ENCODE peak calls at places on chromosomes 11 and 22, in five cellular contexts. F, Z, U, O and B are unnamed samples. For H3K4me1, the result is how much of the 10 kb centered on the place peaks cover.

GRCh38 chr22:32343929-32344328 is 13.7 kb upstream of the RFPL3 start:
- DNase-seq in F (no peak), Z (no peak), U (no peak), O (no peak), B (no peak)

GRCh38 chr11:45725121-45725520 is 59.7 kb upstream of the CHST1 start:
- DNase-seq in F (no peak), Z (no peak), U (no peak), O (no peak), B (no peak)

GRCh38 chr11:96015911-96016565 is 92.1 kb upstream of the MTMR2 start:
- DNase-seq in F (no peak), Z (peak), U (no peak), O (peak), B (no peak)

GRCh38 chr11:45901646-45902045 is 5.4 kb downstream of the FREY1 start:
- DNase-seq in F (peak), Z (no peak), U (no peak), O (no peak), B (no peak)

GRCh38 chr11:74154621-74155281 is 16.1 kb downstream of the C2CD3 start:
- DNase-seq in F (no peak), Z (no peak), U (no peak), O (no peak), B (no peak)

GRCh38 chr11:103035216-103035615 is 56.7 kb downstream of the DCUN1D5 start:
- DNase-seq in F (no peak), Z (no peak), U (no peak), O (no peak), B (no peak)

GRCh38 chr11:36389006-36389405 is 92.9 kb downstream of the PRR5L start:
- DNase-seq in F (no peak), Z (no peak), U (no peak), O (no peak), B (no peak)

GRCh38 chr22:42553475-42554361 is at the start of gene SERHL2:
- DNase-seq in F (peak), Z (peak), U (peak), O (peak), B (peak)

GRCh38 chr22:30239421-30240405 is 6.8 kb downstream of the LIF start:
- DNase-seq in F (no peak), Z (no peak), U (no peak), O (no peak), B (no peak)

GRCh38 chr11:83057721-83058120 is 14.0 kb downstream of the RAB30 start:
- DNase-seq in F (no peak), Z (no peak), U (no peak), O (no peak), B (no peak)

GRCh38 chr11:45161252-45162063 is 15.0 kb downstream of the PRDM11 start:
- DNase-seq in F (no peak), Z (no peak), U (no peak), O (no peak), B (no peak)

GRCh38 chr11:93570759-93571413 is 27.7 kb upstream of the SMCO4 start:
- DNase-seq in F (no peak), Z (no peak), U (no peak), O (no peak), B (no peak)

GRCh38 chr11:103257360-103257759 is 148.1 kb downstream of the DYNC2H1 start:
- DNase-seq in F (no peak), Z (no peak), U (no peak), O (no peak), B (peak)

GRCh38 chr11:110093407-110094297 is 460 bp downstream of the ZC3H12C start:
- DNase-seq in F (peak), Z (no peak), U (peak), O (no peak), B (no peak)

GRCh38 chr11:44725016-44725651 is 1.6 kb upstream of the TSPAN18 start:
- DNase-seq in F (no peak), Z (no peak), U (no peak), O (no peak), B (no peak)

GRCh38 chr11:17642370-17642769 is 77.0 kb upstream of the MYOD1 start:
- DNase-seq in F (no peak), Z (no peak), U (no peak), O (no peak), B (no peak)

GRCh38 chr11:7572001-7572712 is 58.4 kb downstream of the PPFIBP2 start:
- DNase-seq in F (no peak), Z (no peak), U (no peak), O (no peak), B (no peak)

GRCh38 chr11:129279326-129280026 is 87.4 kb upstream of the ARHGAP32 start:
- DNase-seq in F (peak), Z (peak), U (peak), O (peak), B (peak)

GRCh38 chr22:24728790-24729637 is 45.5 kb downstream of the PIWIL3 start:
- DNase-seq in F (no peak), Z (no peak), U (no peak), O (no peak), B (no peak)

GRCh38 chr22:24725736-24726135 is 48.8 kb downstream of the PIWIL3 start:
- DNase-seq in F (no peak), Z (no peak), U (no peak), O (no peak), B (no peak)

GRCh38 chr22:24727218-24727851 is 47.2 kb downstream of the PIWIL3 start:
- DNase-seq in F (no peak), Z (no peak), U (no peak), O (no peak), B (no peak)

GRCh38 chr22:24723111-24723510 is 51.4 kb downstream of the PIWIL3 start:
- DNase-seq in F (no peak), Z (no peak), U (no peak), O (no peak), B (no peak)

DNA sequence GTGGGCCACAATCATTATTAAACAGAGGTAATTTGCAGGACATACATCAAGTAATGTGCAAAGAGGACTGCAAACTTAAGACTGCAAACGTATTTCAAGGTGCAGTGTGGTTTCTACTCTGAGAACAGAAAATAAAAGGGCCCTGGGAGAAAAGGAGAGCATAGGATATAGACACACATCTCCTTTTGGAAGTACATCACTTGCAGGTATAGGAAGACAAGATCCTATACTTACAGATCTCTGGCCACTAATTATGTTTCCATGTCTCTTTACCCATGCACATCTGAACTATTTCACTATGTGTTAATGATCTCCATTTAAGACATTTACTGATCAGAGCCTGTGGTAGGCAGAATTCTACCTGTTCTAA is 47.7 kb downstream of the PIWIL3 start:
- DNase-seq in F (no peak), Z (no peak), U (no peak), O (no peak), B (no peak)
- H3K27ac ChIP-seq in F (no peak), Z (no peak), U (no peak), O (no peak), B (no peak)

GRCh38 chr11:64755681-64756361 is 4.0 kb downstream of the PYGM start:
- DNase-seq in F (peak), Z (no peak), U (no peak), O (no peak), B (no peak)

GRCh38 chr11:64753380-64754123 is 6.2 kb downstream of the PYGM start:
- DNase-seq in F (peak), Z (no peak), U (no peak), O (no peak), B (no peak)

GRCh38 chr11:64753019-64753379 is 6.8 kb downstream of the PYGM start:
- DNase-seq in F (peak), Z (no peak), U (no peak), O (no peak), B (no peak)

GRCh38 chr11:64754919-64755662 is 4.7 kb downstream of the PYGM start:
- DNase-seq in F (peak), Z (no peak), U (no peak), O (no peak), B (no peak)

DNA sequence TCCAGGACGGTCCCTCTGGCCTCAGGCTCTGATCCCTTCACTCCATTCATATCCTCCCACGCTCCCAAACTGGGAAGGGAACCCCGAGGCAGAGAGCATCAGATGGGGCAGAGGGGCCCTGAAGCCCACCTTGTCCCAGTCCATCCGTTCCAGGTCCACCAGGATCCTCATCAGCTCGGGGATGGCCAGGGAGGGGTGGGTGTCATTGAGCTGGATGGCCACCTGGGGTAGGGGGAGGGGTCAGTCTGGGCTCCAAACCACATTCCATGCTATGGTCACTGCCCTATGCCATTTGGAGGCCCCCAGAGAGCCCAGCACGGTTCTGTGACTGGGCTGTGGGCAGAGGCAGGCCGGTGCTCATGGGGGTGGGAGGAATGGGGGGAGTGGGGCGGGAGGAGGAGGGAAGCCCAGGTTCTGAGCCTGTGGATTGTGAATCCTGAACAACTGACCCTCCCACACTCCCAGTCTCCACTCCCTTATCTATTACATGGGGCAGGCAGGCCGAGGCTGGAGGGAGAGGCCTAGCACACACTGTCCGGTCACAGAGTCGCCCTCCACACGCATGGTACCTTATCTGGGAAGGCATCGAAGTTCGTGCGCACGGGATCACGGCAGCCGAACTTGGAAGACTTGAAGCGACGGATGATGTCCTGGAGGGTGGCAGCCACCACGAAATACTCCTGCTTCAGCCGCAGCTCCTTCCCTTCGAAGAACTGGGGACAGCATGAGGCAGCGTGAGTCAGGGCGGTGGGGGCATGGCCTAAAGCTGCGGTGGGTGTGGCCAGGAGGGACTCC is 5.5 kb downstream of the PYGM start:
- DNase-seq in F (peak), Z (no peak), U (no peak), O (no peak), B (no peak)
- H3K4me1 ChIP-seq in F (under half), Z (under half), U (under half), O (half or more), B (under half)

DNA sequence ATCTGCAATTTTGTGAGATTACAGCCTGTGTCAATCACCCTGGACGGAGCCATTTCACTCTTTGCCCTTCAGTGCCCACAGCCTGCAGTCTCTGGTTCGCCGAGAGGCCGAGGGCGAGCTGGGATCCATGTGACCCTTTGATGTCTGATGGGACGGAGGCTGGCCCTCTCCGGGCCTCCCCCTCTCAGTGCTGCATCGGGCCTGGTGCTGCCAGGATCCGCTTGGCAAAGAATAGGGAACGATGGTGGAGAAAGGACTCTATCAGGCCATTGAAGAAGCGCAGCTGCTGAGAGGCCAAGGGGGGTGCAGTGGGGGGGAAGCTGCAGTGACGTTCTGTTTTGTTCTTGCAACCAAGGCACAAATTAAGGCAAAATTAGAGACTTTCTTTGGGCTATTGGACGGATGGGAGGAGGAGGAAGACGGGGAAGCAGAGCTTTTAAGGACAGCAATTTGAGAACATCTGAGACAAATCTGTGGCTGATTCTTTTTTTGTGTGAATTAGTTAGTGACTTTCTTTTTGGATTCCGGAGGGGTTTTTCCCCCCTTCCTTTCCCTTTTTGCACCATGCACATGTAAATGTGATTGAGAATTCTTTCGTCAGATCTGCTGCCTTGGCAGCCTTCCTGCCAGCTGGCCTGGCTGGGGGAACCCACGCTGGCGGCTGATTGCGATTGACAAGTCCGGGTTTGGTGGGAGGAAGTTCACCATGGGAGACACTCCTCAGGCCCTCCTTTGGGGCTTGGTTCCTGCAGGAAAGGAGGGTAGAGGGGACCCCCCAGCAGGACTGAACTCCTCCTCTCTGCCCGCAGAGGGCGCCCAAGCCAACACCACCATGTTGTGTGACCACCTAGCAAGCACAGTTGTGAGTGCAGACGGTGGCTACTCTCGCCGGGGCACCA is 214.5 kb downstream of the NTM start:
- DNase-seq in F (no peak), Z (no peak), U (no peak), O (no peak), B (peak)
- H3K27ac ChIP-seq in F (no peak), Z (no peak), U (no peak), O (no peak), B (no peak)

DNA sequence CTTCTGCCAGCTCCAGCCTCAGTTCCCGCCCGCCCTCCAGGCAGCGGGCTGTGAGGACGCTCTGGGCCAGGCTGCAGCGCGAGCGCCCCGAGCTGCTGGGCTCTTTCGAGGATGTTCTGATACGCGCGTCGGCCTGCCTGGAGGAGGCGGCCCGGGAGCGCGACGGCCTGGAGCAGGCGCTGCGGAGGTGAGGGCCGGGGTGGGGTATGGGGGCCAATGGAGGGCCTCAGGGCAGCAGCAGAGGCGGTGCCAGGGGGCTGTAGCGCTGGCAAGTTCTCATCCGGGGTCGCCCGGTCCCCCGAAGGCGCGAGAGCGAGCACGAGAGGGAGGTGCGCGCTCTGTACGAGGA is 2.2 kb downstream of the CRACR2B start:
- DNase-seq in F (no peak), Z (no peak), U (no peak), O (no peak), B (no peak)
- H3K4me1 ChIP-seq in F (half or more), Z (under half), U (half or more), O (half or more), B (under half)

DNA sequence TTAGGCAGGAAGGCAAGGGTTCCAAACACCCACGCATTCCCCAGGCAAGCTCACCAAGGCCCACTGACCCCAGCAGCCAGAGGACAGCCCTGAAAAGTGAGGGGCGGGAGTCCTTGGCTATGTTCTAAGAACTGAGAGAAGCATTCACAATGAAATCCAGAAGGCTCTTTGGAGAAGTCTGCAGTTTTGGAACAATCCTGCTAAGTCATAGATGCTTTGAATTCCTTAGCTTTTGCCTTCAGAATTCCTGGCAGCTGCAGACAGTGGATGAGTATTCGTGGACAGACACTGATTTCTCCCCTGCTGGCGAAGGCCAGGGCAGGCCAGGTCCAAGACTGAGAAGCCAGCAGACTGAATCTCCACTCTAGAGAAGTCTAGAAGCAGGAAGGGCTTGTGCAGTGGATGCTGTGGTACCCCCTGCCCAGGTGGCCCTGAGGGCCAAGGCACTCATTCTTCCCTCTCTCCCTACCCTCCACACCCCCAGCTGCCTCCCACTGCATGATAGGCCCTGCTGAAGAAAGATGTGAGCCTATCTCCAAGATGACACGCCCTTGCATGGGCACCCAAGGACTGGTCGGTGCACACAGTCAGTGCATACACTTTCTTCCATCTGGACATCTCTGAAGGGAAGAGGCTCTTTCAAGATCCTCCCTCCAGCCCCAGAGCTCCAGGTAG is 133.2 kb upstream of the TEAD1 start:
- DNase-seq in F (no peak), Z (no peak), U (no peak), O (no peak), B (no peak)
- H3K27ac ChIP-seq in F (no peak), Z (no peak), U (no peak), O (no peak), B (no peak)

GRCh38 chr22:28821452-28821851 is 21.1 kb upstream of the XBP1 start:
- DNase-seq in F (no peak), Z (no peak), U (no peak), O (no peak), B (no peak)

GRCh38 chr22:28817919-28818859 is 17.8 kb upstream of the XBP1 start:
- DNase-seq in F (peak), Z (no peak), U (no peak), O (no peak), B (no peak)

GRCh38 chr22:28822930-28823481 is 22.6 kb upstream of the XBP1 start:
- DNase-seq in F (peak), Z (peak), U (peak), O (no peak), B (no peak)

GRCh38 chr22:28819253-28820096 is 19.1 kb upstream of the XBP1 start:
- DNase-seq in F (peak), Z (no peak), U (no peak), O (no peak), B (no peak)

DNA sequence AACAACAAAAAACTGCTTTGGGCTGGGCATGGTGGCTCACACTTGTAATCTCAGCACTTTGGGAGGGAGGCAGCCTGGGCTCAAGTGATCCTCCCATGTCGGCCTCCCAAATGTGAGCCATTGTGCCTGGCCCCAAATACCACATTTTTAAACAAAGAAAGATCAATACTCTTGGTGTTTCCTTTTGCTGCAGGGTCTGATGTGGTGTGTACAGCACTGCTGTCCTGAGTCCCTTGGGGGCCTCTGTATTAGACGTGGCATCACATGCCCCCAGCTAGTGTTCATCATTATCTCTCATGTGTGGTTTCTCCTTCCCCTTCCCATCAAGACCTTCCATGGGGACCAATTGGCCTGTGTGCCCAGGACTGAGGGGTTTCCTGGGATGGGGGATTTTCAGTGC is 20.5 kb upstream of the XBP1 start:
- DNase-seq in F (peak), Z (no peak), U (no peak), O (no peak), B (no peak)
- H3K4me1 ChIP-seq in F (under half), Z (half or more), U (under half), O (under half), B (under half)

GRCh38 chr11:88305430-88305829 is 32.1 kb downstream of the CTSC start:
- DNase-seq in F (no peak), Z (no peak), U (no peak), O (no peak), B (no peak)

GRCh38 chr11:88304352-88304751 is 33.2 kb downstream of the CTSC start:
- DNase-seq in F (no peak), Z (no peak), U (no peak), O (no peak), B (no peak)

GRCh38 chr11:88303037-88303436 is 34.5 kb downstream of the CTSC start:
- DNase-seq in F (no peak), Z (no peak), U (no peak), O (no peak), B (no peak)

GRCh38 chr11:88300888-88301477 is 36.6 kb downstream of the CTSC start:
- DNase-seq in F (no peak), Z (no peak), U (no peak), O (no peak), B (peak)

DNA sequence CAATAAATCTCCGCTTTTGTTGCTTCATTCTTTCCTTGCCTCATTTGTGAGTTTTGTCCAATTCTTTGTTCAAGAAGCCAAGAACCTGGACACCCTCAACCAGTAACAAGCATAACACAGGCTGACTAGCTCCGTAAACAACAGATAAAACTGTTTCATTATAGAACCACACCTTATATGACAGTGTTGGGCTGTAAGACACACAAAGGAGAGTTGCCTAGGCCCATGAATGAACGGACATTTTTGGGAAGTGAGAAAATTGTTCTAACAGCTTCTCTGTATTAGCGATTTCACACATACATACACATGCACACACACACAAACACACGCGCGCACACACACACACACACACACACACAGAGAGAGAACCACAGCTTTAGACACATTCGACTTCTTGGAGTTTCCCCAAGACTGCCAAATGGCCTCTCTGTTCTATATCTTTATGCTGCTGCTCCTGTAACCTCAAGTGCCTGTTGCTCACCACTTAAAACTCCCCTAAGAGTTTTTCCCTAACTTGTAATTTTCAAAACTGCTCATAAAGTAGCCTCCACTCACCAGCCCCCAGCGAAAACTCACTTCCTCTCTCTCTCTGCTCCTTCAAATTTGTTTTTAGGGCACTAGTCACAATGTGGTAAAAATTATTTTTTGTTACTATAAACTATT is 35.9 kb downstream of the CTSC start:
- DNase-seq in F (no peak), Z (no peak), U (no peak), O (no peak), B (no peak)
- H3K27ac ChIP-seq in F (no peak), Z (no peak), U (peak), O (no peak), B (no peak)